ENCODE peak calls at places on chromosomes 16 and 17, in ten cellular contexts. O is adrenal gland, Y is thoracic aorta, Z is IMR-90, L is hepatocyte, V is AG04450, I is WERI-Rb-1, B is heart left ventricle, U is left ventricle myocardium inferior, J is heart right ventricle. X is an unnamed sample.

GRCh38 chr17:56648341-56648740 is 54.8 kb downstream of the NOG start:
- DNase-seq in O (no peak), Y (no peak), Z (no peak), L (no peak), V (no peak), I (no peak), B (no peak), U (no peak), J (no peak), X (no peak)

GRCh38 chr16:50066482-50067289 is 916 bp downstream of the HEATR3 start:
- DNase-seq in O (no peak), Y (no peak), Z (no peak), L (no peak), V (no peak), I (no peak), B (no peak), U (no peak), J (no peak), X (no peak)

GRCh38 chr16:70635356-70636016 is 10.9 kb upstream of the IL34 start:
- DNase-seq in O (no peak), Y (no peak), Z (peak; percentile 84), L (no peak), V (peak; percentile 51), I (no peak), B (no peak), U (peak; percentile 33), J (peak; percentile 27), X (no peak)

GRCh38 chr16:56222482-56222997 is 31.3 kb downstream of the GNAO1 start:
- DNase-seq in O (no peak), Y (no peak), Z (no peak), L (no peak), V (no peak), I (no peak), B (no peak), U (no peak), J (no peak), X (no peak)

GRCh38 chr16:14300631-14301149 is 229.6 kb downstream of the MRTFB start:
- DNase-seq in O (peak; percentile 92), Y (peak; percentile 49), Z (peak; percentile 85), L (peak; percentile 86), V (no peak), I (peak; percentile 66), B (peak; percentile 77), U (peak; percentile 63), J (peak; percentile 78), X (peak; percentile 60)

GRCh38 chr16:81279375-81279774 is 35.4 kb upstream of the GAN start:
- DNase-seq in O (no peak), Y (no peak), Z (peak; percentile 68), L (no peak), V (no peak), I (no peak), B (no peak), U (no peak), J (no peak), X (no peak)

GRCh38 chr17:82434216-82434565 is 15.8 kb upstream of the OGFOD3 start:
- DNase-seq in O (no peak), Y (no peak), Z (no peak), L (no peak), V (no peak), I (no peak), B (no peak), U (no peak), J (no peak), X (no peak)

GRCh38 chr17:69760562-69760961 is 314.5 kb upstream of the KCNJ16 start:
- DNase-seq in O (no peak), Y (no peak), Z (no peak), L (no peak), V (no peak), I (no peak), B (no peak), U (no peak), J (no peak), X (no peak)

GRCh38 chr16:19389246-19389645 is 28.4 kb upstream of the TMC5 start:
- DNase-seq in O (peak; percentile 66), Y (no peak), Z (no peak), L (peak; percentile 78), V (no peak), I (peak; percentile 77), B (no peak), U (peak; percentile 18), J (no peak), X (peak; percentile 70)

GRCh38 chr16:68233835-68234187 is 2.1 kb downstream of the ESRP2 start:
- DNase-seq in O (peak; percentile 51), Y (no peak), Z (no peak), L (no peak), V (no peak), I (no peak), B (peak; percentile 55), U (no peak), J (no peak), X (no peak)

GRCh38 chr16:81546781-81547180 is 102.2 kb downstream of the CMIP start:
- DNase-seq in O (no peak), Y (no peak), Z (no peak), L (no peak), V (no peak), I (no peak), B (no peak), U (no peak), J (no peak), X (no peak)

GRCh38 chr16:1990336-1991134 is 765 bp downstream of the SYNGR3 start:
- DNase-seq in O (no peak), Y (no peak), Z (no peak), L (peak; percentile 78), V (no peak), I (peak; percentile 67), B (no peak), U (no peak), J (no peak), X (no peak)

GRCh38 chr16:1992475-1993292 is 2.9 kb downstream of the SYNGR3 start:
- DNase-seq in O (no peak), Y (no peak), Z (no peak), L (no peak), V (no peak), I (no peak), B (peak; percentile 62), U (no peak), J (no peak), X (no peak)

GRCh38 chr16:1989826-1990335 is at the start of gene SYNGR3:
- DNase-seq in O (no peak), Y (no peak), Z (no peak), L (peak; percentile 56), V (no peak), I (peak; percentile 42), B (no peak), U (no peak), J (no peak), X (no peak)

GRCh38 chr16:1991588-1992474 is 2.1 kb downstream of the SYNGR3 start:
- DNase-seq in O (peak; percentile 97), Y (peak; percentile 67), Z (peak; percentile 83), L (peak; percentile 95), V (peak; percentile 67), I (no peak), B (peak; percentile 98), U (peak; percentile 95), J (peak; percentile 93), X (peak; percentile 92)

GRCh38 chr16:1991135-1991551 is 1.4 kb downstream of the SYNGR3 start:
- DNase-seq in O (peak; percentile 69), Y (no peak), Z (no peak), L (no peak), V (no peak), I (no peak), B (no peak), U (no peak), J (no peak), X (no peak)
- H3K4me3 ChIP-seq in O (no peak overlapping the region), Y (peak overlapping the region; percentile 65), Z (no peak overlapping the region), L (no peak overlapping the region), V (no peak overlapping the region), I (no peak overlapping the region), B (no peak overlapping the region), U (peak overlapping the region; percentile 66), J (no peak overlapping the region), X (no peak overlapping the region)

GRCh38 chr17:8187517-8188407 is 2.2 kb downstream of the BORCS6 start:
- DNase-seq in O (peak; percentile 98), Y (peak; percentile 94), Z (peak; percentile 100), L (peak; percentile 96), V (peak; percentile 99), I (peak; percentile 94), B (peak; percentile 91), U (peak; percentile 90), J (peak; percentile 96), X (peak; percentile 90)

GRCh38 chr17:8188408-8188839 is 1.6 kb downstream of the BORCS6 start:
- DNase-seq in O (peak; percentile 66), Y (no peak), Z (no peak), L (no peak), V (no peak), I (no peak), B (peak; percentile 63), U (no peak), J (no peak), X (no peak)

GRCh38 chr17:8186787-8187516 is 3.0 kb downstream of the BORCS6 start:
- DNase-seq in O (peak; percentile 99), Y (peak; percentile 81), Z (peak; percentile 97), L (peak; percentile 96), V (peak; percentile 90), I (peak; percentile 95), B (peak; percentile 93), U (peak; percentile 91), J (peak; percentile 95), X (peak; percentile 95)

GRCh38 chr17:8186446-8186786 is 3.6 kb downstream of the BORCS6 start:
- DNase-seq in O (no peak), Y (no peak), Z (no peak), L (no peak), V (no peak), I (no peak), B (no peak), U (no peak), J (no peak), X (no peak)

GRCh38 chr17:8185580-8186445 is 4.2 kb downstream of the BORCS6 start:
- DNase-seq in O (peak; percentile 97), Y (no peak), Z (peak; percentile 57), L (peak; percentile 91), V (peak; percentile 32), I (peak; percentile 77), B (peak; percentile 93), U (peak; percentile 84), J (peak; percentile 93), X (peak; percentile 98)
- H3K27ac ChIP-seq in O (peak overlapping the region; percentile 96), Y (peak overlapping the region; percentile 91), Z (peak overlapping the region; percentile 2), L (peak overlapping the region; percentile 96), V (peak overlapping the region; percentile 75), I (peak overlapping the region; percentile 85), B (peak overlapping the region; percentile 96), U (peak overlapping the region; percentile 95), J (peak overlapping the region; percentile 98), X (peak overlapping the region; percentile 96)

GRCh38 chr17:66670211-66670610 is 164.7 kb upstream of the CACNG5 start:
- DNase-seq in O (no peak), Y (no peak), Z (no peak), L (no peak), V (no peak), I (no peak), B (no peak), U (no peak), J (no peak), X (no peak)
- TF ChIP-seq CTCF in O (no peak), Y (no peak), Z (no peak), L (no peak), V (no peak), I (no peak), B (no peak), U (no peak), J (no peak), X (no peak)

DNA sequence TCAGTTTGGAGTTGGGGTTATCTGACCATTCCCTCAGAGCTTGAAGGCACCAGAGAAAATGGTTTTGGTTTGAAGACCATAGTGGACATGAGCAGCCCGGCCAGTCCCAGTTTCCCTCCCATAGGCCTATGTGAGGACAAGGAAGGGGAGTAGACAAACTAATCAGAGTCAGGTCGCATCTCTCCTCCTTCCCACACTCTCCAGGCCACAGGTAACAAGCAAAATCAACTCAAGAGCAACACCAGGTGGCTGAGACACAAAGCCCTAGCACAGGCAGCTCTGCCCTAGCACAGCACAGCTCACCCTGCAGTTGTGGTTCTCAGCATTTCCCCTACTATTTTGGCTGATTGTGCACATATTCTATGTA is 7.2 kb downstream of the SUPT4H1 start:
- DNase-seq in O (no peak), Y (no peak), Z (no peak), L (no peak), V (no peak), I (no peak), B (no peak), U (no peak), J (no peak), X (no peak)
- H3K4me3 ChIP-seq in O (no peak overlapping the region), Y (no peak overlapping the region), Z (no peak overlapping the region), L (no peak overlapping the region), V (no peak overlapping the region), I (no peak overlapping the region), B (no peak overlapping the region), U (no peak overlapping the region), J (no peak overlapping the region), X (no peak overlapping the region)